ENCODE peak calls at places on chromosome 16, in four cellular contexts. One of them, this sample, is unnamed.

GRCh38 chr16:86404678-86405077 is 105.6 kb upstream of the FOXF1 start:
- DNase-seq in uterus: no peak
- DNase-seq in A549: no peak
- DNase-seq in choroid plexus epithelial cell: no peak
- DNase-seq in this sample: no peak

GRCh38 chr16:4744758-4745569 is 10.6 kb downstream of the DNAAF8 start:
- DNase-seq in A549: no peak
- DNase-seq in uterus: no peak
- DNase-seq in choroid plexus epithelial cell: no peak
- DNase-seq in this sample: no peak

GRCh38 chr16:85649978-85650863 is 37.1 kb downstream of the GSE1 start:
- DNase-seq in A549: no peak
- DNase-seq in uterus: no peak
- DNase-seq in choroid plexus epithelial cell: no peak
- DNase-seq in this sample: no peak

GRCh38 chr16:89343501-89344291 is 126.2 kb downstream of the ZNF778 start:
- DNase-seq in A549: no peak
- DNase-seq in uterus: no peak
- DNase-seq in choroid plexus epithelial cell: no peak
- DNase-seq in this sample: peak

GRCh38 chr16:47036201-47036600 is 62.7 kb upstream of the DNAJA2 start:
- DNase-seq in uterus: no peak
- DNase-seq in A549: peak
- DNase-seq in choroid plexus epithelial cell: no peak
- DNase-seq in this sample: no peak

GRCh38 chr16:85777583-85778310 is 21.6 kb downstream of the EMC8 start:
- DNase-seq in choroid plexus epithelial cell: no peak
- DNase-seq in uterus: no peak
- DNase-seq in A549: no peak
- DNase-seq in this sample: peak

GRCh38 chr16:66357523-66357928 is 9.0 kb upstream of the CDH5 start:
- DNase-seq in uterus: peak
- DNase-seq in choroid plexus epithelial cell: peak
- DNase-seq in A549: peak
- DNase-seq in this sample: peak

GRCh38 chr16:57791156-57791902 is 11.0 kb downstream of the KIFC3 start:
- DNase-seq in uterus: no peak
- DNase-seq in choroid plexus epithelial cell: no peak
- DNase-seq in A549: no peak
- DNase-seq in this sample: no peak

GRCh38 chr16:16092925-16093624 is 130.2 kb downstream of the ABCC6 start:
- DNase-seq in choroid plexus epithelial cell: peak
- DNase-seq in A549: no peak
- DNase-seq in uterus: no peak
- DNase-seq in this sample: peak

GRCh38 chr16:8959921-8960787 is 3.6 kb downstream of the USP7 start:
- DNase-seq in uterus: no peak
- DNase-seq in A549: no peak
- DNase-seq in choroid plexus epithelial cell: peak
- DNase-seq in this sample: peak

GRCh38 chr16:9151597-9151996 is 60.2 kb downstream of the HAPSTR1 start:
- DNase-seq in A549: peak
- DNase-seq in uterus: no peak
- DNase-seq in choroid plexus epithelial cell: peak
- DNase-seq in this sample: peak

GRCh38 chr16:56783332-56783731 is 53.4 kb downstream of the NUP93 start:
- DNase-seq in uterus: no peak
- DNase-seq in choroid plexus epithelial cell: no peak
- DNase-seq in A549: no peak
- DNase-seq in this sample: peak

GRCh38 chr16:81321537-81321936 is 6.8 kb downstream of the GAN start:
- DNase-seq in choroid plexus epithelial cell: peak
- DNase-seq in A549: no peak
- DNase-seq in uterus: no peak
- DNase-seq in this sample: no peak

GRCh38 chr16:30351586-30352419 is 3.3 kb downstream of the CD2BP2 start:
- DNase-seq in choroid plexus epithelial cell: peak
- DNase-seq in uterus: peak
- DNase-seq in A549: no peak
- DNase-seq in this sample: peak

GRCh38 chr16:74505011-74505410 is 83.7 kb upstream of the CLEC18B start:
- DNase-seq in uterus: no peak
- DNase-seq in A549: no peak
- DNase-seq in choroid plexus epithelial cell: no peak
- DNase-seq in this sample: no peak

GRCh38 chr16:47636501-47637090 is 175.5 kb downstream of the PHKB start:
- DNase-seq in uterus: no peak
- DNase-seq in choroid plexus epithelial cell: no peak
- DNase-seq in A549: no peak
- DNase-seq in this sample: no peak

GRCh38 chr16:60203525-60204124 is 1469.5 kb upstream of the GOT2 start:
- DNase-seq in A549: peak
- DNase-seq in uterus: no peak
- DNase-seq in choroid plexus epithelial cell: peak
- DNase-seq in this sample: peak

GRCh38 chr16:19432429-19432828 is 14.7 kb downstream of the TMC5 start:
- DNase-seq in uterus: no peak
- DNase-seq in choroid plexus epithelial cell: no peak
- DNase-seq in A549: peak
- DNase-seq in this sample: no peak

GRCh38 chr16:4240624-4241023 is 1.3 kb downstream of the SRL start:
- DNase-seq in A549: no peak
- DNase-seq in choroid plexus epithelial cell: no peak
- DNase-seq in uterus: no peak
- DNase-seq in this sample: no peak

GRCh38 chr16:15906439-15906838 is 18.0 kb upstream of the CEP20 start:
- DNase-seq in choroid plexus epithelial cell: no peak
- DNase-seq in uterus: no peak
- DNase-seq in A549: no peak
- DNase-seq in this sample: no peak

GRCh38 chr16:50266337-50267091 is at the start of gene ADCY7:
- DNase-seq in choroid plexus epithelial cell: peak
- DNase-seq in A549: no peak
- DNase-seq in uterus: peak
- DNase-seq in this sample: peak

GRCh38 chr16:81261049-81261648 is 22.7 kb downstream of the BCO1 start:
- DNase-seq in uterus: no peak
- DNase-seq in A549: peak
- DNase-seq in choroid plexus epithelial cell: peak
- DNase-seq in this sample: peak

GRCh38 chr16:30997000-30997886 is 12.2 kb downstream of the HSD3B7 start:
- DNase-seq in choroid plexus epithelial cell: peak
- DNase-seq in A549: peak
- DNase-seq in uterus: peak
- DNase-seq in this sample: peak

GRCh38 chr16:87761020-87761506 is 4.7 kb downstream of the KLHDC4 start:
- DNase-seq in choroid plexus epithelial cell: no peak
- DNase-seq in A549: no peak
- DNase-seq in uterus: no peak
- DNase-seq in this sample: no peak

GRCh38 chr16:87762620-87763019 is 3.2 kb downstream of the KLHDC4 start:
- DNase-seq in A549: no peak
- DNase-seq in choroid plexus epithelial cell: no peak
- DNase-seq in uterus: no peak
- DNase-seq in this sample: no peak

GRCh38 chr16:87764600-87765472 is 950 bp downstream of the KLHDC4 start:
- DNase-seq in A549: peak
- DNase-seq in choroid plexus epithelial cell: no peak
- DNase-seq in uterus: no peak
- DNase-seq in this sample: no peak

GRCh38 chr16:87765473-87765775 is 362 bp downstream of the KLHDC4 start:
- DNase-seq in A549: no peak
- DNase-seq in choroid plexus epithelial cell: no peak
- DNase-seq in uterus: no peak
- DNase-seq in this sample: no peak

DNA sequence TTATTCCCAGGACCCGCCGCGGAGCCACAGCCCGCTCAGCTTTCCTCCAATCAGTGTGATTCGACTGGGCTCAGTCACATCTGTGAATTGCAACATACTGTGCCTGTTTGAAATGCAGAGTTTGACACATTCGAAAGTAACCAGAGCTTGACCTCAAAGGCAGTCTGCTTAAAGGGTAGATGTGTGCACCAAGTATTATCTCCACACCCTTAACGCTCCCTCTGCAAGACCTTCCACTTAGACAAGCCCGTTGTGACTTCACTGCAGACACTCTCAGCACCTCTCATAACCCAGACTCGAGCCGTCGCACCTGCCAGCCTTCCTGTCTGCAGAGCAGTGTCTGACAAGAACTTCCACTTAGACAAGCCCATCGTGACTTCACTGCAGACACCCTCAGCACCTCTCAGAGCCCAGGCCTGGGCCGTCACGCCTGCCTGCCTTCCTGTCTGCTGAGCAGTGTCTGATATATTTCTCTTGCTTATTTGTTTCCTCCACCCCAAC is 3.7 kb downstream of the KLHDC4 start:
- DNase-seq in A549: no peak
- DNase-seq in uterus: no peak
- DNase-seq in choroid plexus epithelial cell: no peak
- DNase-seq in this sample: no peak
- H3K4me3 ChIP-seq in A549: no peak
- H3K4me3 ChIP-seq in uterus: no peak
- H3K4me3 ChIP-seq in choroid plexus epithelial cell: no peak
- H3K4me3 ChIP-seq in this sample: no peak

GRCh38 chr16:3003582-3004270 is 9.0 kb upstream of the CLDN9 start:
- DNase-seq in choroid plexus epithelial cell: peak
- DNase-seq in uterus: peak
- DNase-seq in A549: peak
- DNase-seq in this sample: peak
- TF ChIP-seq CTCF in choroid plexus epithelial cell: peak
- TF ChIP-seq CTCF in uterus: peak
- TF ChIP-seq CTCF in A549: peak
- TF ChIP-seq CTCF in this sample: peak

GRCh38 chr16:684961-685696 is 995 bp upstream of the JMJD8 start:
- DNase-seq in A549: no peak
- DNase-seq in uterus: peak
- DNase-seq in choroid plexus epithelial cell: no peak
- DNase-seq in this sample: no peak
- H3K4me3 ChIP-seq in A549: peak
- H3K4me3 ChIP-seq in uterus: peak
- H3K4me3 ChIP-seq in choroid plexus epithelial cell: peak
- H3K4me3 ChIP-seq in this sample: no peak

DNA sequence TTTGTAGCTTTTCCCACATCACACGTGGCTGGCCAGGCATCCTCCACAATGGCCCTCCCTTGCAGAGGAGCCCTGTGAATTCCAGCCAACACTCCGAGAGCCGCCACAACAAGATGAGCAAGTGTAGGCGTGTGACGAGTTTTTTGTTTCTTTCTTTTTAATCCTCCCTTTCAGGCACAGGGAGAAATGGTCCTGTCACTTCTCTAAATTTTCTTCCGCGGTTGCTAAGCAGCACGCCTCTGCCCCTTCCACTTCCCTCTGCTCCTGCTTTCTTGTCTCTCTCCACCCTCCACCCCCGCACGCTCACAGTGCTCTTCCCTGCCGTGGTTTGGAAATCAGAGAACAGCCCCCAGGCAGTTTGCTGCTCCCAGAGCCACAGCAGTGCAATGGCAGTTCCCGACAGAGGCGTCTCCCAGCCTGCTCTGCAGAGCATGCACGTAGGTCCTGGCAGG is 68.0 kb upstream of the MRTFB start:
- DNase-seq in A549: no peak
- DNase-seq in uterus: peak
- DNase-seq in choroid plexus epithelial cell: peak
- DNase-seq in this sample: peak
- TF ChIP-seq CTCF in A549: no peak
- TF ChIP-seq CTCF in uterus: peak
- TF ChIP-seq CTCF in choroid plexus epithelial cell: peak
- TF ChIP-seq CTCF in this sample: peak

GRCh38 chr16:27317320-27317719 is 3.5 kb downstream of the IL4R start:
- DNase-seq in uterus: no peak
- DNase-seq in choroid plexus epithelial cell: no peak
- DNase-seq in A549: no peak
- DNase-seq in this sample: no peak

GRCh38 chr16:27317738-27318398 is 4.1 kb downstream of the IL4R start:
- DNase-seq in A549: no peak
- DNase-seq in choroid plexus epithelial cell: peak
- DNase-seq in uterus: no peak
- DNase-seq in this sample: no peak

GRCh38 chr16:27320261-27321012 is 6.7 kb downstream of the IL4R start:
- DNase-seq in uterus: peak
- DNase-seq in A549: no peak
- DNase-seq in choroid plexus epithelial cell: no peak
- DNase-seq in this sample: no peak

GRCh38 chr16:27319257-27319965 is 5.6 kb downstream of the IL4R start:
- DNase-seq in uterus: peak
- DNase-seq in choroid plexus epithelial cell: no peak
- DNase-seq in A549: no peak
- DNase-seq in this sample: no peak

GRCh38 chr16:27318399-27319256 is 4.9 kb downstream of the IL4R start:
- DNase-seq in A549: no peak
- DNase-seq in uterus: peak
- DNase-seq in choroid plexus epithelial cell: peak
- DNase-seq in this sample: no peak
- H3K4me3 ChIP-seq in A549: no peak
- H3K4me3 ChIP-seq in uterus: no peak
- H3K4me3 ChIP-seq in choroid plexus epithelial cell: no peak
- H3K4me3 ChIP-seq in this sample: no peak

GRCh38 chr16:54932737-54933254 is 2.1 kb downstream of the IRX5 start:
- DNase-seq in choroid plexus epithelial cell: no peak
- DNase-seq in uterus: no peak
- DNase-seq in A549: no peak
- DNase-seq in this sample: no peak
- TF ChIP-seq CTCF in choroid plexus epithelial cell: no peak
- TF ChIP-seq CTCF in uterus: no peak
- TF ChIP-seq CTCF in A549: no peak
- TF ChIP-seq CTCF in this sample: no peak

DNA sequence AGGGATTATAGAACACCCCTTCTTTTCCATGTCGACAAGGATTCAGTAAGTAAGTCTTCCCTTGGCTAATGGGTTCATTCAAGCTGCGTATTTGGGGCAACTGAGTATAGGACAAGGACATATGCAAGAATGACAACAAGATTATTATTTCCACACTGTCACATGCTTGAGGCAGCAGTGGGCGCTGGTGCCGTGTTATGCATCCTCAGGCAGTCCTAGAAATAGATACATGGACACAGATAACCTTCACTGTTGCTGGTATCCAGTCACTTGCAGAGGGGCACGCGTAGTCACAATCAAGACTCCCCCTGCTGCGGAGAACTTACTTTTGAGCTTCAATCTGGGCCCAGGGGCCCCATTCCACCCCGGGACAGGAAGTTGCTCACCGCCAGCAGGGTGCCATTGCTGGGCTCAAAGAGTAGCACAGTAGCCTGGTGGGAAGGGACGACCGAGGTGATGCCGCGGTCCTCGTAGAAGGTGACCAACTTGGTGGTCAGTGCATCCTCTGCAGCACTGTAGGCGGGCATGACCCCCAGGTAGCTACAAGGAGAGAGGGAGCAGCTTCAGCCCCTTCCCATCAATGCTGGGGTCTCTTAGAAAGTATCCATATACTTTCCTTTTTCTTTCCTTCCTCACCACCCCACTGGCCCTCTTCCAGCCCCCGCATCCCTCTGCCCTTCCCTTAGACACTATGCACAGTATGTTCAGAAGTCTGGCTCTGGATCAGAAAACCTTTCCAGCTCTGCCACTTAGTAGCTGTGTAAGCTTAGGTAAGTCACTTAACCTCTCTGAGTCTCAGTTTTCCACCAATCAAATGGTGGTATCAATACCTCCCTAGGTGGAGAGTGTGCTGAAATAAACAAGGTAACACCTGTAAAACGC is 804 bp downstream of the CRYM start:
- DNase-seq in A549: no peak
- DNase-seq in uterus: no peak
- DNase-seq in choroid plexus epithelial cell: no peak
- DNase-seq in this sample: no peak
- H3K4me3 ChIP-seq in A549: peak
- H3K4me3 ChIP-seq in uterus: peak
- H3K4me3 ChIP-seq in choroid plexus epithelial cell: no peak
- H3K4me3 ChIP-seq in this sample: no peak

This sample was measured in fibroblast of mammary gland.